ENCODE peak calls at places on chromosomes 3 and 15, in six cellular contexts. X, R, Q, W, F and M are unnamed samples.

GRCh38 chr3:20125912-20126311 is 60.1 kb downstream of the SGO1 start:
- DNase-seq in X (no peak), R (no peak), Q (no peak), W (no peak), F (no peak), M (no peak)

GRCh38 chr15:92683511-92683834 is 27.9 kb upstream of the FAM174B start:
- DNase-seq in X (no peak), R (peak; percentile 48), Q (no peak), W (no peak), F (peak; percentile 52), M (peak; percentile 29)

GRCh38 chr3:182808041-182808765 is 14.9 kb downstream of the ATP11B start:
- DNase-seq in X (no peak), R (no peak), Q (no peak), W (no peak), F (peak; percentile 41), M (no peak)

GRCh38 chr15:31393441-31394091 is 66.9 kb downstream of the KLF13 start:
- DNase-seq in X (no peak), R (no peak), Q (peak; percentile 63), W (no peak), F (no peak), M (no peak)

GRCh38 chr3:45985532-45986302 is 9.9 kb downstream of the FYCO1 start:
- DNase-seq in X (peak; percentile 58), R (no peak), Q (peak; percentile 55), W (no peak), F (peak; percentile 14), M (no peak)

GRCh38 chr3:65178703-65179102 is 490.9 kb upstream of the ADAMTS9 start:
- DNase-seq in X (no peak), R (no peak), Q (no peak), W (no peak), F (peak; percentile 19), M (no peak)

GRCh38 chr3:127002195-127003174 is 19.6 kb downstream of the PLXNA1 start:
- DNase-seq in X (peak; percentile 89), R (no peak), Q (peak; percentile 98), W (peak; percentile 96), F (peak; percentile 95), M (peak; percentile 70)

GRCh38 chr3:15361494-15362214 is 29.3 kb upstream of the SH3BP5 start:
- DNase-seq in X (peak; percentile 52), R (peak; percentile 36), Q (peak; percentile 53), W (no peak), F (no peak), M (no peak)

GRCh38 chr3:195550723-195551122 is 7.6 kb upstream of the PPP1R2 start:
- DNase-seq in X (no peak), R (no peak), Q (no peak), W (no peak), F (no peak), M (no peak)

GRCh38 chr15:42921049-42921731 is 612 bp upstream of the TTBK2 start:
- DNase-seq in X (peak; percentile 8), R (no peak), Q (peak; percentile 73), W (no peak), F (peak; percentile 25), M (no peak)

GRCh38 chr15:74978503-74978902 is 16.9 kb upstream of the SCAMP5 start:
- DNase-seq in X (peak; percentile 22), R (no peak), Q (no peak), W (no peak), F (no peak), M (no peak)

GRCh38 chr3:47283596-47284364 is 1.0 kb downstream of the KLHL18 start:
- DNase-seq in X (no peak), R (no peak), Q (no peak), W (no peak), F (peak; percentile 8), M (no peak)

GRCh38 chr3:21273256-21273999 is 477.6 kb downstream of the ZNF385D start:
- DNase-seq in X (peak; percentile 2), R (no peak), Q (no peak), W (no peak), F (peak; percentile 77), M (no peak)

GRCh38 chr3:130442284-130442683 is 74.7 kb upstream of the COL6A6 start:
- DNase-seq in X (no peak), R (no peak), Q (no peak), W (no peak), F (no peak), M (peak; percentile 18)

GRCh38 chr15:100082761-100083402 is 258.9 kb downstream of the ADAMTS17 start:
- DNase-seq in X (no peak), R (no peak), Q (no peak), W (no peak), F (no peak), M (no peak)

GRCh38 chr3:173191611-173192010 is 50.6 kb upstream of the SPATA16 start:
- DNase-seq in X (peak; percentile 0), R (no peak), Q (no peak), W (no peak), F (no peak), M (no peak)
- H3K4me3 ChIP-seq in X (no peak overlapping the region), R (no peak overlapping the region), Q (no peak overlapping the region), W (no peak overlapping the region), F (no peak overlapping the region), M (no peak overlapping the region)

DNA sequence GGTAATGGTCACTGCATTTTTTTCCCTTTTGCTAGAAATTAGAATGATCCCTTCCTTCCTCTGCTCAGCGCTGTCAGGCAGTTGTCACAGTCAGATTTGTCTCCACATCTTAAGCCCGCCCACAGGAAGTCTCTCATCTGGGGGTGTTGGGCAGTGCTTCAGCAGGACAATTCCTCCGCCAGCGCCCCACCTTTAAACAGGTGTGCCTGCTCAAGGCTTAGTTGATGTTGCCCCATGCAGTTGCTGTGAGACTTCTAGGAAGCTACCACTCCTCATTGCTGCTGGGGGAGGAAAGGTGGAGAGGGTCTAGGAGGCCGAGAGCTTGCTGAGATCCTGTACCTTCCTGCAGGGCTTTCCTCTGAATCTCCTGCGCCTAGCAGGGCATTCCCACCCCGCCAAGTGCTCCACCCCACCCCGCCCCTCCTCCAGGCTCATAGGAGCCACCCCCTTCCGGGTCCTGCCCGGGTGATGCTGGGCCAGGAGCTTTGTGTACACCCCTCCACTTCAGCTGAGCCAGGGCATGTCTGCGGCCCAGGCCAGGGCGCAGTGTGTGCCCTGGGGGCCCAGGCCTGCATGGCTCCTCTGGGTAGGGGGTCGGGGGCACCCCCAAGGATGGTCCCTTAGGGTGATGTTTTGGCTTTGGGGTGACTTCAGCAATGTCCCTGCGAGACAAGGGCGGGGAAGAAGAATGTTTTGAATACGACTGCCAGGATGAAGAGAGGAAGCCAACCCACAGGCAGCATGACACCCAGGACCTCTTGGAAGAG is 68.7 kb downstream of the TRAK1 start:
- DNase-seq in X (no peak), R (peak; percentile 94), Q (peak; percentile 78), W (no peak), F (peak; percentile 35), M (peak; percentile 84)
- H3K4me3 ChIP-seq in X (no peak overlapping the region), R (peak overlapping the region; percentile 42), Q (peak overlapping the region; percentile 29), W (no peak overlapping the region), F (peak overlapping the region; percentile 13), M (peak overlapping the region; percentile 34)

GRCh38 chr3:185940951-185941350 is 3.1 kb upstream of the TRA2B start:
- DNase-seq in X (no peak), R (no peak), Q (no peak), W (no peak), F (no peak), M (no peak)

GRCh38 chr3:185942907-185943306 is 5.1 kb upstream of the TRA2B start:
- DNase-seq in X (no peak), R (no peak), Q (no peak), W (no peak), F (no peak), M (no peak)

GRCh38 chr3:185939721-185940120 is 1.9 kb upstream of the TRA2B start:
- DNase-seq in X (no peak), R (no peak), Q (no peak), W (no peak), F (no peak), M (no peak)

GRCh38 chr3:185942396-185942795 is 4.6 kb upstream of the TRA2B start:
- DNase-seq in X (no peak), R (no peak), Q (no peak), W (no peak), F (no peak), M (no peak)

GRCh38 chr3:185943363-185944106 is 5.7 kb upstream of the TRA2B start:
- DNase-seq in X (peak; percentile 76), R (peak; percentile 87), Q (peak; percentile 91), W (peak; percentile 92), F (peak; percentile 85), M (peak; percentile 92)
- H3K4me3 ChIP-seq in X (no peak overlapping the region), R (no peak overlapping the region), Q (no peak overlapping the region), W (no peak overlapping the region), F (no peak overlapping the region), M (no peak overlapping the region)

GRCh38 chr3:188349276-188349962 is 195.5 kb downstream of the LPP start:
- DNase-seq in X (no peak), R (peak; percentile 41), Q (peak; percentile 75), W (no peak), F (peak; percentile 42), M (no peak)
- H3K4me3 ChIP-seq in X (no peak overlapping the region), R (no peak overlapping the region), Q (no peak overlapping the region), W (no peak overlapping the region), F (no peak overlapping the region), M (no peak overlapping the region)

DNA sequence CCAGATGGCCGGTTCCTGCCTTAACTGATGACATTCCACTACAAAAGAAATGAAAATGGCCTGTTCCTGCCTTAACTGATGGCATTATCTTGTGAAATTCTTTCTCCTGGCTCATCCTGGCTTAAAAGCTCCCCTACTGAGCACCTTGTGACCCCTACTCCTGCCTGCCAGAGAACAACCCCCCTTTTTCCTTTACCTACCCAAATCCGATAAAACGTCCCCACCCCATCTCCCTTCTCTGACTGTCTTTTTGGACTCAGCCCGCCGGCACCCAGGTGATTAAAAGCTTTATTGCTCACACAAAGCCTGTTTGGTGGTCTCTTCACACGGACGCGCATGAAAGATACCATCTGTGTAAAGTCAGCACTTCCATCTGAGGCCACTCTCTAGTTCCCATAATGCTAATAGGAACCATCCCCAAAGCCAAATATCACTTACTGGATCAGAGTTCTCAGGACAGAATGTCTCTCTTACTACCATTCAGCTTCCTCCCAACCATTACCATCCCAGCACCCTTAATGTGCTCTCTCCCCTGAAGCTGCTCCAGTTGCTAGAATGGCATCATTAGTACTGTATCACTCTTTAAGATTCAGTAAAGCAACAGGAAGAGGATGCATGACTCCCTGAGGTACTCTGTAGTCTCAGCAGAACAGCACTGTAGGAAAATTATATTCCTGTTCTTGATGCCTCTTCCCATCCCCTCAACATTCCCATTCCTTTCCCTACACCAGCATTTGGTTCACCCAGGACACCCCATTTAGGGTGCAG is 2.3 kb upstream of the HRG start:
- DNase-seq in X (no peak), R (no peak), Q (no peak), W (no peak), F (no peak), M (no peak)
- H3K4me3 ChIP-seq in X (no peak overlapping the region), R (no peak overlapping the region), Q (no peak overlapping the region), W (no peak overlapping the region), F (no peak overlapping the region), M (no peak overlapping the region)

DNA sequence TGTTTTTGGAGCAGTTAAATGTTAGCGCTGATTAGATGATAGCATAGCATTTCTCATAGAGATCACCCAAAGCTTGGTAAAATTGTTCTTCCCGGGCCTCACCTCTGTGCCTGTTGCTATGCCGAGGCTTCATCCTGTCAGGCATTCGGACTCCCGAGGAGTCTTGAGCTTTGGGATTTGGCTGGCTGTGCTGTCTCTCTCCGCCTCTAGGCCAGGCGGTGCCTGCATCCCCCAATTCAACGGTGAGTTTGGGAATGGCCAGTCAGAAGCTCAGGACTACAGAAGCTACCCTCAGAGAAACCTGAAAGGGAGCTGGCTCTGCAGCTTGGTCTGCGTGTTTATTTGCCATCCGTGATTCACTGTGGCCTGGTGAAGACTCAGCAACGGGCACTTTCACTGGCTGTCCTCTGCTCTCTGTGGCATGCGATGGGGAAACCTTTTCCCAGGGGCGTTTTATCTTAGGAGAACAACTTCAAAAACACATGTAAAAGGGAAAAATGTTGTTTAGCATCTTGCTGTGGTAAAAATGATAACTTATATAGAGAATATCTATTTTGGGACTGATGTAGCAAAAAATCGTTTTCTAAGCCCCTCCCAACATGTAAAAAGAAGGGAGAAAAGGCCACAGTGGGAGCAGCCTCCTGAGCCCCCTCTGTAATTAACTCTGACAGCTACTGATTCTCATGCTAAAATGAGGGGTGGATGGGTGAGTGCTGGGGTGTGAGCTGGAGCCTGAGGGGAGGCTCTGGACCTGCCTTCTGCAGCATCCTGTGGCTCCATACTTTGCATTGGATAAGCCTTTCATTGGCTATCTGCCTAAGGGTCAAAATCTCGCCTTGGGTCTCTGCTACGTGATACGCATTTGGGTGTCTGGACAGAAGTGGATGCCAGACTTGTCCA is 103.3 kb upstream of the KLHL25 start:
- DNase-seq in X (no peak), R (no peak), Q (peak; percentile 52), W (no peak), F (no peak), M (peak; percentile 41)
- H3K4me3 ChIP-seq in X (no peak overlapping the region), R (no peak overlapping the region), Q (no peak overlapping the region), W (no peak overlapping the region), F (no peak overlapping the region), M (no peak overlapping the region)